ENCODE peak calls at places on chromosome 16, in ten cellular contexts. L, D, X, A, G, B, V, I, K and M are unnamed samples.
A peak's percentile ranks its signal among the peaks of the same experiment; 100 is the strongest.

GRCh38 chr16:88195911-88196465 is 186.8 kb upstream of the ZNF469 start:
- DNase-seq in L (no peak), D (no peak), X (no peak), A (no peak), G (no peak), B (no peak), V (peak; percentile 18), I (no peak), K (no peak), M (no peak)

GRCh38 chr16:26993988-26994387 is 72.7 kb upstream of the C16orf82 start:
- DNase-seq in L (peak; percentile 37), D (peak; percentile 37), X (no peak), A (no peak), G (no peak), B (no peak), V (no peak), I (peak; percentile 44), K (no peak), M (no peak)

GRCh38 chr16:85346404-85347212 is 234.3 kb upstream of the CIBAR2 start:
- DNase-seq in L (no peak), D (no peak), X (no peak), A (no peak), G (no peak), B (no peak), V (no peak), I (no peak), K (no peak), M (no peak)

GRCh38 chr16:89072216-89073130 is 21.2 kb upstream of the ACSF3 start:
- DNase-seq in L (no peak), D (no peak), X (no peak), A (no peak), G (no peak), B (no peak), V (no peak), I (peak; percentile 63), K (no peak), M (no peak)

GRCh38 chr16:17803625-17804410 is 333.1 kb upstream of the XYLT1 start:
- DNase-seq in L (no peak), D (peak; percentile 31), X (no peak), A (no peak), G (no peak), B (no peak), V (no peak), I (peak; percentile 77), K (no peak), M (no peak)

GRCh38 chr16:73057369-73058210 is 9.7 kb upstream of the ZFHX3 start:
- DNase-seq in L (no peak), D (no peak), X (peak; percentile 35), A (no peak), G (no peak), B (peak; percentile 54), V (peak; percentile 81), I (peak; percentile 40), K (peak; percentile 75), M (peak; percentile 54)

GRCh38 chr16:12350945-12351344 is 374.4 kb downstream of the SNX29 start:
- DNase-seq in L (no peak), D (no peak), X (no peak), A (no peak), G (no peak), B (no peak), V (no peak), I (no peak), K (peak; percentile 20), M (no peak)

GRCh38 chr16:87489434-87490045 is 3.3 kb downstream of the ZCCHC14 start:
- DNase-seq in L (no peak), D (no peak), X (no peak), A (no peak), G (no peak), B (no peak), V (no peak), I (no peak), K (no peak), M (no peak)

GRCh38 chr16:14669776-14670175 is 24.3 kb downstream of the PLA2G10 start:
- DNase-seq in L (no peak), D (no peak), X (peak; percentile 30), A (no peak), G (peak; percentile 91), B (peak; percentile 9), V (no peak), I (no peak), K (no peak), M (peak; percentile 21)

GRCh38 chr16:11356573-11357331 is 11.5 kb downstream of the RMI2 start:
- DNase-seq in L (no peak), D (peak; percentile 70), X (peak; percentile 43), A (peak; percentile 61), G (peak; percentile 81), B (peak; percentile 71), V (peak; percentile 68), I (peak; percentile 77), K (peak; percentile 84), M (peak; percentile 68)

GRCh38 chr16:81601008-81601428 is 156.4 kb downstream of the CMIP start:
- DNase-seq in L (peak; percentile 75), D (peak; percentile 38), X (peak; percentile 97), A (no peak), G (no peak), B (no peak), V (no peak), I (peak; percentile 33), K (no peak), M (no peak)

DNA sequence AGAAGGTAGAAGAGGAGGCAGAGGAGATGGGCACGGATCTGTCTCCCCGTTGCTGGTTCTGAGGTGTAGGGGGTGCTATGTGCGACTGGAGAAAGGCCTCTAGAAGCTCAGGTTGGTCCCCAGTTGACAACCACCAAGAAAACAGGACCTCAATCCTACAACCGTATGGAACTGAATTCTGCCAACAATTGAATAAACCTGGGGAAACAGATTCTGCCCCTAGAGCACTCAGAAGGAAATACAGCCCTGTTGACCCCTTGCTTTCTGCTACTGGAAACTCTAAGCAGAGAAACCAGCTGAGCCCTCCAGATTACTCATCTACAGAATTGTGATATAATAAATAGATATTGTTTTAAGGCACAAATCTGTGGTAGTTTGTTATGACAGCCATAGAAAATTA is 313.0 kb upstream of the GOT2 start:
- DNase-seq in L (no peak), D (peak; percentile 5), X (no peak), A (no peak), G (no peak), B (no peak), V (no peak), I (no peak), K (peak; percentile 11), M (no peak)
- TF ChIP-seq CTCF in L (no peak), D (peak; percentile 9), X (no peak), A (no peak), G (no peak), B (no peak), V (no peak), I (no peak), K (peak; percentile 34), M (no peak)

GRCh38 chr16:67104061-67104460 is 5.7 kb upstream of the PHAF1 start:
- DNase-seq in L (no peak), D (peak; percentile 65), X (no peak), A (no peak), G (no peak), B (peak; percentile 14), V (no peak), I (no peak), K (peak; percentile 50), M (no peak)
- TF ChIP-seq CTCF in L (no peak), D (peak; percentile 67), X (peak; percentile 22), A (peak; percentile 7), G (peak; percentile 11), B (no peak), V (no peak), I (peak; percentile 51), K (peak; percentile 54), M (no peak)

DNA sequence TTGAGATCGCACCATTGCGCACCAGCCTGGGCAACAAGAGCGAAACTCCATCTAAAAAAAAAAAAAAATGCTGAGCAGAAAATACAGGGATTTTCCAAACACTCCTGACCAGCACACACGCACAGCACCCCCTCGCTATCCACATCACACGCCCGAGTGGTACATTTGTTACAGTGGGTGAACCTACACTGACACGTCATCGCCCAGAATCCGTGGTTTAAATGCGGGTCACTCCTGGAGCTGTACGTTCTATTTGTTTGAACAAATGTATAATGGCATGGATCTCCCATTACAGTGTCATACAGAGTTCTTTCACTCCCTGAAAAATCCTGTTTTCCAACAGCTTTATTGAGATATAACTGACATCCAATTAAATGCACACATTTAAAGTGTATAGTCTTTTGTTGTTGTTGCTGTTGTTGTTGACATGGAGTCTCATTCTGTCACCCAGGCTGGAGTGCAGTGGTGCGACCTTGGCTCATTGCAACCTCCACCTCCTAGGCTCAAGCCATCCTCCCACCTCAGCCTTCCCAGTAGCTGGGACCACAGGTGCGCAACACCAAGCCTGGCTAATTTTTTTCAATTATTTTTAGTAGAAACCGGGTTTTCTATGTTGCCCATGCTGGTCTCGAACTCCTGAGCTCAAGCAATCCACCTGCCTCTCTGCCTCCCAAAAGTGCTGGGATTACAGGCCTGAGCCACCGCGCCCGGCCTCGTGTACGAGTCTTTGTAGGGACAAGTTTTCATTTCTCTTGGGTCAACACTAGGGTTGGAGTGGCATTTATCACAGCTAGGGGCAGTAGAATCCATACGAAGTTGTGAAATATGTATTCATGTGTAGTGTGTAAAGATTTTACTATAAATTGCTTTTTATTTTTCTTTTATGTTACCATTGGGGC is 4.4 kb upstream of the CARHSP1 start:
- DNase-seq in L (no peak), D (no peak), X (no peak), A (no peak), G (no peak), B (no peak), V (no peak), I (no peak), K (no peak), M (no peak)
- TF ChIP-seq CTCF in L (no peak), D (peak; percentile 35), X (peak; percentile 14), A (no peak), G (no peak), B (peak; percentile 16), V (no peak), I (peak; percentile 21), K (no peak), M (no peak)

GRCh38 chr16:6343157-6343556 is 989.5 kb upstream of the RBFOX1 start:
- DNase-seq in L (no peak), D (no peak), X (no peak), A (no peak), G (no peak), B (no peak), V (no peak), I (no peak), K (peak; percentile 8), M (no peak)

GRCh38 chr16:6349725-6350124 is 982.9 kb upstream of the RBFOX1 start:
- DNase-seq in L (no peak), D (no peak), X (no peak), A (no peak), G (no peak), B (no peak), V (no peak), I (no peak), K (no peak), M (no peak)

GRCh38 chr16:6341993-6342392 is 990.7 kb upstream of the RBFOX1 start:
- DNase-seq in L (no peak), D (no peak), X (no peak), A (no peak), G (no peak), B (no peak), V (no peak), I (no peak), K (peak; percentile 59), M (no peak)

DNA sequence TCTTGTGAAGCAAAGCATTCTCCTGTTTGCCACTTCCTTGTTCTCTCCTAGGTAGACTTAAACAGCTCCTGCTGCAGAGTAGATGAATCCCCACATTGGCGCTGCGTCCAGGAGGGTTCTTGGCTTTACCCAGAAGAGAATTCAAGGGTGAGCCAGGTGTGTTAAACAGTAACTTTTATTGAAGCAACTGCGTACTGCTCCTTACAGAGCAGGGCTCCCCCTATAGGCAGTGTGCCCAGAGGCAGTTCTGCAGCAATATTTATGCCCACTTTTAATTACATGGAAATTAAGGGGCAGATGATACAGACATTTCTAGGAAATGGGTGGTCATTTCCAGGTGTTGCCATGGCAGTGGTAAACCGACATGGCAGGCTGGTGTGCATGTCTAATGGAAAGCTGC is 987.6 kb upstream of the RBFOX1 start:
- DNase-seq in L (no peak), D (no peak), X (no peak), A (no peak), G (no peak), B (no peak), V (no peak), I (no peak), K (no peak), M (no peak)
- TF ChIP-seq CTCF in L (no peak), D (peak; percentile 17), X (no peak), A (no peak), G (no peak), B (no peak), V (no peak), I (no peak), K (peak; percentile 29), M (no peak)